ENCODE peak calls at places on chromosome 4, in eight cellular contexts. I, A, D, R, E, Z, G and X are unnamed samples.

GRCh38 chr4:20544645-20545044 is 155.6 kb upstream of the PACRGL start:
- ATAC-seq in D (no peak), I (peak; percentile 68), R (peak; percentile 82), G (no peak), Z (peak; percentile 64), E (no peak), A (peak; percentile 54), X (no peak)

GRCh38 chr4:68734095-68734494 is 63.6 kb upstream of the UGT2B15 start:
- ATAC-seq in A (no peak), I (no peak), Z (no peak), R (peak; percentile 14), D (no peak), G (no peak), E (no peak), X (no peak)

GRCh38 chr4:147049940-147050852 is 104.5 kb upstream of the TTC29 start:
- ATAC-seq in I (no peak), G (no peak), R (no peak), Z (no peak), A (no peak), D (no peak), E (no peak), X (no peak)

GRCh38 chr4:183940807-183941310 is 35.8 kb downstream of the STOX2 start:
- ATAC-seq in R (no peak), D (no peak), I (no peak), A (no peak), G (no peak), E (no peak), Z (no peak), X (no peak)

GRCh38 chr4:26958925-26959653 is 98.4 kb downstream of the STIM2 start:
- ATAC-seq in A (no peak), D (peak; percentile 83), G (peak; percentile 12), E (peak; percentile 55), R (no peak), I (no peak), Z (no peak), X (peak; percentile 95)

GRCh38 chr4:110612631-110613269 is 10.1 kb downstream of the PITX2 start:
- ATAC-seq in E (no peak), G (no peak), A (no peak), D (no peak), R (no peak), I (no peak), Z (no peak), X (no peak)

GRCh38 chr4:105352826-105353225 is 121.0 kb downstream of the PPA2 start:
- ATAC-seq in A (no peak), Z (no peak), E (peak; percentile 30), R (no peak), G (no peak), D (no peak), I (no peak), X (peak; percentile 91)

GRCh38 chr4:182729527-182729926 is 187.7 kb downstream of the DCTD start:
- ATAC-seq in A (no peak), E (no peak), R (no peak), I (no peak), Z (no peak), D (no peak), G (no peak), X (no peak)

GRCh38 chr4:173014113-173014558 is 154.5 kb upstream of the GALNT7 start:
- ATAC-seq in Z (no peak), D (peak; percentile 98), A (peak; percentile 47), G (no peak), R (peak; percentile 30), E (no peak), I (peak; percentile 92), X (peak; percentile 53)

GRCh38 chr4:104519588-104519987 is 24.9 kb upstream of the CXXC4 start:
- ATAC-seq in E (no peak), I (no peak), R (no peak), D (no peak), A (no peak), G (no peak), Z (no peak), X (no peak)

GRCh38 chr4:182189107-182189878 is 53.9 kb upstream of the TENM3 start:
- ATAC-seq in G (no peak), D (peak; percentile 48), R (no peak), A (no peak), E (no peak), Z (no peak), I (peak; percentile 86), X (no peak)

GRCh38 chr4:159240690-159241089 is 137.8 kb downstream of the RAPGEF2 start:
- ATAC-seq in Z (no peak), A (no peak), E (no peak), R (no peak), D (no peak), I (no peak), G (no peak), X (no peak)

GRCh38 chr4:88144048-88144447 is 14.4 kb downstream of the ABCG2 start:
- ATAC-seq in A (no peak), E (no peak), R (no peak), G (no peak), I (no peak), Z (no peak), D (peak; percentile 90), X (no peak)

GRCh38 chr4:72935462-72935861 is 134.1 kb downstream of the COX18 start:
- ATAC-seq in Z (no peak), R (no peak), E (no peak), G (no peak), D (no peak), A (no peak), I (no peak), X (no peak)

GRCh38 chr4:71446479-71447081 is 107.8 kb downstream of the SLC4A4 start:
- ATAC-seq in E (no peak), D (no peak), I (no peak), A (no peak), R (no peak), Z (no peak), G (no peak), X (no peak)

GRCh38 chr4:159252491-159252890 is 149.6 kb downstream of the RAPGEF2 start:
- ATAC-seq in I (no peak), E (no peak), Z (no peak), R (peak; percentile 38), G (no peak), D (no peak), A (no peak), X (no peak)

GRCh38 chr4:17811078-17811603 is 362 bp downstream of the NCAPG start:
- ATAC-seq in I (peak; percentile 45), A (peak; percentile 66), R (peak; percentile 11), Z (peak; percentile 27), G (peak; percentile 20), E (peak; percentile 42), D (peak; percentile 56), X (peak; percentile 29)

GRCh38 chr4:52873191-52873590 is 11.1 kb downstream of the RASL11B start:
- ATAC-seq in I (peak; percentile 62), G (no peak), Z (no peak), A (peak; percentile 69), E (no peak), D (peak; percentile 73), R (peak; percentile 95), X (no peak)